ENCODE peak calls at places on chromosomes 2 and 18, in four cellular contexts. L is H1, A is GM12878, T is K562. X is an unnamed sample. For H4K20me1, the result is how much of the 10 kb centered on the place peaks cover.

GRCh38 chr2:69642709-69643601 is 584 bp downstream of the AAK1 start:
- DNase-seq in A (no peak), L (no peak), T (peak), X (peak)

GRCh38 chr2:140600116-140600515 is 1530.7 kb downstream of the LRP1B start:
- DNase-seq in A (no peak), T (no peak), L (no peak), X (no peak)

GRCh38 chr2:174593574-174594203 is 3.9 kb downstream of the WIPF1 start:
- DNase-seq in T (peak), L (no peak), A (peak), X (no peak)

GRCh38 chr2:47984041-47984440 is 77.7 kb upstream of the FBXO11 start:
- DNase-seq in L (no peak), T (peak), A (no peak), X (no peak)

GRCh38 chr2:23760746-23761145 is 166.2 kb downstream of the ATAD2B start:
- DNase-seq in T (no peak), L (no peak), A (no peak), X (peak)

GRCh38 chr18:36157441-36157840 is 27.7 kb downstream of the ELP2 start:
- DNase-seq in A (no peak), L (no peak), T (no peak), X (no peak)

GRCh38 chr18:45107425-45107824 is 426.7 kb downstream of the SETBP1 start:
- DNase-seq in A (no peak), T (no peak), L (no peak), X (no peak)

GRCh38 chr18:79798999-79799370 is 1.2 kb downstream of the KCNG2 start:
- DNase-seq in T (no peak), A (no peak), L (no peak), X (no peak)

GRCh38 chr2:174717273-174717672 is 47.0 kb downstream of the CHRNA1 start:
- DNase-seq in A (no peak), L (no peak), T (no peak), X (no peak)

GRCh38 chr2:176769499-176770350 is 442.9 kb upstream of the HNRNPA3 start:
- DNase-seq in L (no peak), T (no peak), A (no peak), X (no peak)

DNA sequence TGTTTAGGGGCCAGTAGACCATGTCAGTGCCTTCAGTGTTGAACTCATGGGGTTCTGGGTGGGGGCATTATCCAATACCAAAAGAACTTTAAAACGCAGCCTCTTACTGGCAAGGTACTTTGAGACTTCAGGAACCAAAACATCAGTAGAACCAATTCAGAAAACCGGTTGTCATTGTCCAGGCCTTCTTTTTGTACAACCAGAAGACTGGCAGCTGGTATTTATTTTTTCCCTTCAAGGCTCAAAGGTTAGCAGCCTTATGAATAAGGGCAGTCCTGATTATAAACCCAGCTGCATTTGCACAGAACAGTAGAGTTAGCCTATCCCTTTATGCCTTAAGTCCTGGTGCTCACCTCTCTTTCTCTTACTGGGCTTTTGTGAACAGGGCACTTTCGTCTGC is 113.8 kb upstream of the EML6 start:
- DNase-seq in A (no peak), L (no peak), T (no peak), X (peak)
- H4K20me1 ChIP-seq in A (under half), L (under half), T (under half), X (half or more)

DNA sequence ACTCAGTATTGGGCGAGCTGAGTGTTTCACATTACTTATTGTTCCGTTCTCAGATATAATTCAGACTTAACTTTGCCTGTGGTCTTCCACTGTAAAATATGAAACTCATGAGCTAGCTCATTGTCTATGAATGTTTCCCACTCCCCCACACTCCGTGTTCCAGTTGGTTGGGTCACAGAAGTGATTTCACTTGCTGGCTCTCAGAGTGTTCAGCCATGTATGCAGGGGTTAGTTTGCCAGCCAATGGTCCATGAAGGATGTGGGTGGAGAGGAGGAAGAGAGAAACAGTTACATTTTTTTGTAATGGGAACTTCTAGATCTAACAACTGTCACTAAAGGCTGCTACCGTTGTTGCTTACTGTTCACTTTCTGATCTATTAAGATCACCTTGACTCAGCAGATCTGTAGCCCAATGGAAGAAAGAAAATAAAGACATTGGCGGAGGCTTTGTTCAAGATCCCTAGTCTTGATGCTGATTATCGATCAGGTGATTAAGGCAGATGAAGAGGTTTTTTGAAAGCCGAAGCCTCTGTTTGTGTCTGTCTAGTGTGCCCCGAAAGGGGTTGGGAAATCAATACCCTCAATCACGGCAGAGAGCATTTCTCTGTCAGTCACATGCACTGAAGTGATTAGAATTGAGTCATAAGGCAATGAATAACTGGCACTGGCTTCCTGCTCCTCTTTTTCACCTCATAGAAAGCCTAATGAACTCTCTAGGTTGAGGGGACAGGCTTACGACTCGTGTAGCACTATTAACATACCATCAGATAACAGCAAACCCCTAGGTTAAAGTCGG is 279.7 kb upstream of the FIGN start:
- DNase-seq in T (no peak), L (no peak), A (peak), X (no peak)
- TF ChIP-seq RAD21 in T (no peak), L (no peak), A (no peak), X (no peak)

GRCh38 chr2:241560181-241560882 is 1.8 kb downstream of the BOK start:
- DNase-seq in A (no peak), L (no peak), T (no peak), X (no peak)
- TF ChIP-seq HDAC6 in A (no peak), L (no peak), T (no peak), X (no peak)

GRCh38 chr2:216151313-216152030 is 42.3 kb downstream of the XRCC5 start:
- DNase-seq in A (no peak), L (no peak), T (no peak), X (no peak)
- H4K20me1 ChIP-seq in A (under half), L (under half), T (under half), X (under half)

GRCh38 chr2:9809448-9810088 is 33.7 kb upstream of the TAF1B start:
- DNase-seq in L (no peak), A (no peak), T (no peak), X (no peak)

GRCh38 chr2:9807555-9808305 is 35.5 kb upstream of the TAF1B start:
- DNase-seq in A (no peak), L (no peak), T (no peak), X (no peak)

GRCh38 chr2:9807056-9807455 is 36.2 kb upstream of the TAF1B start:
- DNase-seq in T (no peak), L (no peak), A (no peak), X (no peak)

GRCh38 chr2:9809064-9809356 is 34.3 kb upstream of the TAF1B start:
- DNase-seq in A (no peak), L (no peak), T (no peak), X (no peak)

DNA sequence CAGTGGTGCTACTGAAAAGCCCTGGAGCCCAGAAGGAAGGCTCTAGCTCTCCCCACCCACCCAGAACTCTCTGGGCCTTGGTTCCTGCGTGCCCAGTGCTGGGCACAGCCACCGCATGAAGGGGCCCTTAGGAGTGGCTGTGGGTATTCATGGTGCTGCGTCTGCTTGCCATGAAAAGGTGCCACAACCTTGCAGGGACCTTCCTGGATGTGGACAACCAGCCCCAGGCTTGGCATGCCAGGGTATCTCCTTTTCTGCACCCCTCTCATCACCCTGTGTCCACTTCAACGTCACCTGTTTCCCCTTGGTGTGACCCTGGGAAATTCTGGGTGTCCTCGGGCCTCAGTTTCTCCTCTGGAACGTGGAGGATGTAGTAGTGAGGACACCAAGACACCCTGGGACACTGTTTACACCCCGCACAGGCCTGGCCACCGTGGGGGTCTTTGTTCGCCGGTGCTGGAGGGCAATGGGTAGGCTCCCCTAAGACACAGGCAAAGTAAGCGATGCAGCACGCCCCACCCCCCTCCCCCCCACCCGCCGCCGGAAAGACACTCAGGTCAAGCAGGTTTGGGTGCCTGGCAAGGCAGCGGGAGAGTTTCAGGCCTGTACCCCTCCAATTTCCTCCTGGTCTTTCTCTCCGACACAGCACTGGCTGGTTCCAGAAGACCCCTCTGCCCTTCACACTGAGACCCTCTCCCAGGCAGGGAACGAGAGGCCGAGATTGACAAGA is 34.8 kb upstream of the TAF1B start:
- DNase-seq in L (no peak), A (no peak), T (no peak), X (no peak)
- TF ChIP-seq RAD21 in L (no peak), A (no peak), T (no peak), X (no peak)